ENCODE peak calls at places on chromosomes 3 and 15, in four cellular contexts. One of them, this sample, is unnamed.

GRCh38 chr3:52555056-52555455 is 18.7 kb downstream of the UQCC5 start:
- DNase-seq in AG08395: no peak
- DNase-seq in CD8-positive, alpha-beta memory T cell: no peak
- DNase-seq in activated CD4-positive, alpha-beta T cell treated with anti-CD3 and anti-CD28 coated beads, Interleukin-2, amount 50 U/mL, for 1 hour: no peak
- DNase-seq in this sample: no peak

GRCh38 chr15:50202003-50202402 is 20.0 kb downstream of the SLC27A2 start:
- DNase-seq in AG08395: no peak
- DNase-seq in activated CD4-positive, alpha-beta T cell treated with anti-CD3 and anti-CD28 coated beads, Interleukin-2, amount 50 U/mL, for 1 hour: no peak
- DNase-seq in CD8-positive, alpha-beta memory T cell: no peak
- DNase-seq in this sample: no peak

GRCh38 chr15:101162701-101163483 is 89.0 kb downstream of the CHSY1 start:
- DNase-seq in activated CD4-positive, alpha-beta T cell treated with anti-CD3 and anti-CD28 coated beads, Interleukin-2, amount 50 U/mL, for 1 hour: no peak
- DNase-seq in CD8-positive, alpha-beta memory T cell: no peak
- DNase-seq in AG08395: no peak
- DNase-seq in this sample: no peak

GRCh38 chr15:66254364-66255292 is 1.1 kb upstream of the MEGF11 start:
- DNase-seq in activated CD4-positive, alpha-beta T cell treated with anti-CD3 and anti-CD28 coated beads, Interleukin-2, amount 50 U/mL, for 1 hour: no peak
- DNase-seq in CD8-positive, alpha-beta memory T cell: no peak
- DNase-seq in AG08395: no peak
- DNase-seq in this sample: no peak

GRCh38 chr3:112739252-112739945 is 98.5 kb upstream of the CCDC80 start:
- DNase-seq in CD8-positive, alpha-beta memory T cell: no peak
- DNase-seq in AG08395: peak
- DNase-seq in activated CD4-positive, alpha-beta T cell treated with anti-CD3 and anti-CD28 coated beads, Interleukin-2, amount 50 U/mL, for 1 hour: no peak
- DNase-seq in this sample: no peak

GRCh38 chr3:131549340-131549739 is 46.6 kb upstream of the MRPL3 start:
- DNase-seq in AG08395: no peak
- DNase-seq in activated CD4-positive, alpha-beta T cell treated with anti-CD3 and anti-CD28 coated beads, Interleukin-2, amount 50 U/mL, for 1 hour: no peak
- DNase-seq in CD8-positive, alpha-beta memory T cell: no peak
- DNase-seq in this sample: no peak

GRCh38 chr15:84034831-84035753 is 200.5 kb upstream of the GOLGA6L4 start:
- DNase-seq in CD8-positive, alpha-beta memory T cell: no peak
- DNase-seq in AG08395: peak
- DNase-seq in activated CD4-positive, alpha-beta T cell treated with anti-CD3 and anti-CD28 coated beads, Interleukin-2, amount 50 U/mL, for 1 hour: no peak
- DNase-seq in this sample: no peak

GRCh38 chr3:178772746-178773145 is 236.5 kb downstream of the KCNMB2 start:
- DNase-seq in CD8-positive, alpha-beta memory T cell: no peak
- DNase-seq in activated CD4-positive, alpha-beta T cell treated with anti-CD3 and anti-CD28 coated beads, Interleukin-2, amount 50 U/mL, for 1 hour: no peak
- DNase-seq in AG08395: no peak
- DNase-seq in this sample: no peak

GRCh38 chr15:65184305-65184943 is 718 bp downstream of the CLPX start:
- DNase-seq in AG08395: peak
- DNase-seq in CD8-positive, alpha-beta memory T cell: peak
- DNase-seq in activated CD4-positive, alpha-beta T cell treated with anti-CD3 and anti-CD28 coated beads, Interleukin-2, amount 50 U/mL, for 1 hour: peak
- DNase-seq in this sample: no peak

GRCh38 chr3:181752202-181752671 is 40.5 kb downstream of the SOX2 start:
- DNase-seq in activated CD4-positive, alpha-beta T cell treated with anti-CD3 and anti-CD28 coated beads, Interleukin-2, amount 50 U/mL, for 1 hour: no peak
- DNase-seq in AG08395: no peak
- DNase-seq in CD8-positive, alpha-beta memory T cell: no peak
- DNase-seq in this sample: no peak

GRCh38 chr3:14267976-14268375 is 89.4 kb downstream of the LSM3 start:
- DNase-seq in AG08395: no peak
- DNase-seq in activated CD4-positive, alpha-beta T cell treated with anti-CD3 and anti-CD28 coated beads, Interleukin-2, amount 50 U/mL, for 1 hour: no peak
- DNase-seq in CD8-positive, alpha-beta memory T cell: no peak
- DNase-seq in this sample: no peak

This sample was measured in GM04504.